ENCODE peak calls at places on chromosomes 12 and 14, in nine cellular contexts. Y, T, V, Q, E, D, C, J and I are unnamed samples.

GRCh38 chr12:49868449-49868848 is 25.5 kb upstream of the BCDIN3D start:
- DNase-seq in Y (no peak), T (no peak), C (no peak), V (no peak), E (peak), D (no peak), J (no peak), Q (no peak), I (no peak)

GRCh38 chr12:112424126-112424525 is 5.4 kb downstream of the PTPN11 start:
- DNase-seq in D (no peak), Q (no peak), Y (no peak), C (no peak), J (no peak), E (no peak), V (no peak), T (no peak), I (no peak)

GRCh38 chr12:122081108-122081696 is 2.6 kb downstream of the MLXIP start:
- DNase-seq in Q (no peak), J (no peak), V (no peak), C (no peak), D (peak), T (no peak), Y (no peak), E (no peak), I (no peak)

GRCh38 chr12:90274407-90274806 is 565.8 kb upstream of the ATP2B1 start:
- DNase-seq in Y (no peak), T (no peak), D (no peak), Q (no peak), V (no peak), E (no peak), J (no peak), C (no peak), I (no peak)

GRCh38 chr12:120104924-120105323 is 11.6 kb downstream of the RAB35 start:
- DNase-seq in C (no peak), Q (peak), E (no peak), J (no peak), V (no peak), D (no peak), T (no peak), Y (no peak), I (no peak)

GRCh38 chr12:12357697-12358476 is 1.0 kb downstream of the BORCS5 start:
- DNase-seq in D (no peak), Q (no peak), E (no peak), Y (no peak), J (no peak), T (peak), C (no peak), V (peak), I (no peak)

GRCh38 chr12:120230974-120231315 is 30.0 kb upstream of the RPLP0 start:
- DNase-seq in E (no peak), Q (no peak), T (no peak), D (no peak), Y (no peak), V (no peak), J (no peak), C (no peak), I (no peak)

GRCh38 chr12:56014205-56014604 is 6.6 kb upstream of the IKZF4 start:
- DNase-seq in Y (no peak), T (no peak), V (peak), E (no peak), J (no peak), Q (no peak), C (no peak), D (no peak), I (no peak)

GRCh38 chr12:11813422-11813813 is 163.9 kb downstream of the ETV6 start:
- DNase-seq in J (no peak), T (no peak), Y (no peak), V (no peak), C (no peak), E (no peak), Q (no peak), D (no peak), I (no peak)

GRCh38 chr12:114480309-114481199 is 74.6 kb upstream of the TBX5 start:
- DNase-seq in D (no peak), J (no peak), E (no peak), Y (no peak), V (no peak), Q (no peak), T (no peak), C (no peak), I (no peak)

GRCh38 chr14:90397401-90398314 is 829 bp downstream of the CALM1 start:
- DNase-seq in T (peak), Q (peak), C (peak), Y (no peak), J (peak), V (peak), D (peak), E (peak), I (peak)

GRCh38 chr14:103126088-103126872 is 3.0 kb downstream of the TNFAIP2 start:
- DNase-seq in E (no peak), D (no peak), C (no peak), V (no peak), J (no peak), T (no peak), Y (no peak), Q (no peak), I (no peak)

GRCh38 chr12:116137318-116137717 is 140.2 kb downstream of the MED13L start:
- DNase-seq in J (no peak), D (no peak), Q (no peak), V (peak), Y (no peak), E (no peak), C (no peak), T (no peak), I (no peak)

GRCh38 chr14:94689218-94689984 is 77.2 kb downstream of the SERPINA3 start:
- DNase-seq in Q (peak), V (peak), T (peak), D (peak), J (peak), E (peak), Y (no peak), C (no peak), I (peak)

GRCh38 chr14:100025111-100025510 is 40.1 kb upstream of the EVL start:
- DNase-seq in Y (no peak), E (no peak), Q (peak), C (no peak), D (peak), J (no peak), T (no peak), V (no peak), I (no peak)

GRCh38 chr12:113659416-113659815 is 187.7 kb upstream of the LHX5 start:
- DNase-seq in Y (no peak), E (no peak), D (no peak), C (no peak), T (no peak), J (no peak), V (no peak), Q (no peak), I (no peak)

GRCh38 chr12:30106204-30106603 is 322.5 kb upstream of the TMTC1 start:
- DNase-seq in Q (no peak), J (no peak), D (no peak), C (no peak), E (no peak), Y (no peak), T (no peak), V (no peak), I (no peak)

GRCh38 chr12:30847259-30847658 is 79.3 kb upstream of the TSPAN11 start:
- DNase-seq in T (peak), E (no peak), D (no peak), J (no peak), Q (peak), C (no peak), V (peak), Y (peak), I (no peak)

GRCh38 chr14:63800083-63800482 is 52.7 kb upstream of the SYNE2 start:
- DNase-seq in E (no peak), D (no peak), J (no peak), V (no peak), C (no peak), T (no peak), Q (no peak), Y (no peak), I (no peak)

GRCh38 chr12:26195250-26195640 is at the start of gene SSPN:
- DNase-seq in T (peak), V (peak), J (peak), Y (peak), D (no peak), E (peak), Q (no peak), C (no peak), I (peak)

GRCh38 chr14:78982551-78982950 is 812.4 kb downstream of the NRXN3 start:
- DNase-seq in J (no peak), Y (no peak), E (no peak), V (no peak), T (no peak), Q (no peak), C (no peak), D (no peak), I (no peak)

GRCh38 chr12:72723732-72724131 is 451.6 kb downstream of the TRHDE start:
- DNase-seq in C (no peak), T (no peak), V (no peak), Y (no peak), Q (no peak), D (no peak), E (no peak), J (no peak), I (no peak)

GRCh38 chr14:61503167-61503801 is 181.9 kb downstream of the PRKCH start:
- DNase-seq in E (no peak), J (no peak), Y (no peak), C (no peak), T (no peak), D (peak), V (no peak), Q (no peak), I (no peak)